ENCODE peak calls at places on chromosome 1, in six cellular contexts. T is activated CD8-positive, alpha-beta memory T cell treated with anti-CD3 and anti-CD28 coated beads, Interleukin-2, amount 50 U/mL, for 4 hours; O is fibroblast of lung; I is H7; G is WTC11; N is neural crest cell. U is an unnamed sample.

GRCh38 chr1:230191079-230191478 is 124.0 kb downstream of the GALNT2 start:
- DNase-seq in T (no peak), O (peak), I (no peak), G (no peak), N (no peak), U (no peak)

GRCh38 chr1:2982615-2983318 is 38.5 kb upstream of the ACTRT2 start:
- DNase-seq in T (peak), O (no peak), I (no peak), G (no peak), N (no peak), U (peak)

GRCh38 chr1:93576346-93576745 is 105.3 kb downstream of the BCAR3 start:
- DNase-seq in T (no peak), O (no peak), I (no peak), G (no peak), N (no peak), U (no peak)

GRCh38 chr1:18542351-18542750 is 61.6 kb downstream of the KLHDC7A start:
- DNase-seq in T (no peak), O (no peak), I (no peak), G (no peak), N (no peak), U (peak)

GRCh38 chr1:75130865-75131592 is 3.2 kb upstream of the LHX8 start:
- DNase-seq in T (no peak), O (no peak), I (peak), G (peak), N (peak), U (no peak)

GRCh38 chr1:53331446-53332187 is 3.7 kb upstream of the LRP8 start:
- DNase-seq in T (peak), O (no peak), I (peak), G (no peak), N (no peak), U (peak)

GRCh38 chr1:39258925-39259244 is 54.4 kb downstream of the MACF1 start:
- DNase-seq in T (no peak), O (no peak), I (no peak), G (no peak), N (no peak), U (no peak)

GRCh38 chr1:93591833-93592635 is 89.6 kb downstream of the BCAR3 start:
- DNase-seq in T (no peak), O (no peak), I (no peak), G (peak), N (no peak), U (no peak)

GRCh38 chr1:41615316-41615715 is 130.8 kb upstream of the EDN2 start:
- DNase-seq in T (no peak), O (no peak), I (no peak), G (no peak), N (no peak), U (no peak)

GRCh38 chr1:34425785-34426184 is 249.1 kb downstream of the C1orf94 start:
- DNase-seq in T (no peak), O (no peak), I (no peak), G (no peak), N (no peak), U (no peak)

GRCh38 chr1:153612111-153612754 is 704 bp downstream of the S100A16 start:
- DNase-seq in T (no peak), O (no peak), I (peak), G (no peak), N (no peak), U (no peak)

GRCh38 chr1:206117151-206117948 is at the start of gene AVPR1B:
- DNase-seq in T (no peak), O (peak), I (peak), G (peak), N (peak), U (peak)

GRCh38 chr1:214573386-214574358 is 22.3 kb upstream of the PTPN14 start:
- DNase-seq in T (no peak), O (no peak), I (no peak), G (no peak), N (no peak), U (no peak)

GRCh38 chr1:176157995-176158394 is 49.1 kb downstream of the COP1 start:
- DNase-seq in T (no peak), O (peak), I (no peak), G (no peak), N (no peak), U (no peak)

GRCh38 chr1:8516278-8516777 is 198.4 kb downstream of the SLC45A1 start:
- DNase-seq in T (no peak), O (no peak), I (no peak), G (no peak), N (no peak), U (no peak)

GRCh38 chr1:198556969-198557368 is 16.5 kb upstream of the ATP6V1G3 start:
- DNase-seq in T (peak), O (no peak), I (no peak), G (no peak), N (no peak), U (no peak)

GRCh38 chr1:115133440-115133839 is 44.1 kb upstream of the TSPAN2 start:
- DNase-seq in T (no peak), O (no peak), I (no peak), G (no peak), N (no peak), U (no peak)

GRCh38 chr1:19505694-19506457 is 20.5 kb upstream of the CAPZB start:
- DNase-seq in T (no peak), O (no peak), I (no peak), G (no peak), N (no peak), U (no peak)

GRCh38 chr1:202189919-202190715 is 3.5 kb upstream of the LGR6 start:
- DNase-seq in T (no peak), O (no peak), I (no peak), G (peak), N (no peak), U (no peak)

GRCh38 chr1:50681931-50682330 is 258.7 kb upstream of the DMRTA2 start:
- DNase-seq in T (no peak), O (no peak), I (no peak), G (no peak), N (no peak), U (no peak)

GRCh38 chr1:24992761-24993211 is 62.7 kb upstream of the RUNX3 start:
- DNase-seq in T (no peak), O (no peak), I (no peak), G (no peak), N (no peak), U (no peak)

GRCh38 chr1:49339043-49339442 is 562.4 kb upstream of the BEND5 start:
- DNase-seq in T (no peak), O (no peak), I (no peak), G (no peak), N (no peak), U (no peak)

GRCh38 chr1:2176615-2177014 is 18.0 kb downstream of the FAAP20 start:
- DNase-seq in T (no peak), O (no peak), I (no peak), G (no peak), N (no peak), U (no peak)

GRCh38 chr1:99482750-99483149 is 163.2 kb upstream of the PALMD start:
- DNase-seq in T (no peak), O (no peak), I (no peak), G (no peak), N (no peak), U (no peak)

GRCh38 chr1:85132078-85132715 is 68.6 kb downstream of the SYDE2 start:
- DNase-seq in T (no peak), O (no peak), I (no peak), G (no peak), N (no peak), U (no peak)

GRCh38 chr1:230127105-230128054 is 60.3 kb downstream of the GALNT2 start:
- DNase-seq in T (peak), O (no peak), I (peak), G (no peak), N (no peak), U (no peak)

GRCh38 chr1:31934706-31935629 is 3.2 kb downstream of the PTP4A2 start:
- DNase-seq in T (peak), O (peak), I (no peak), G (no peak), N (no peak), U (no peak)

GRCh38 chr1:178282949-178283367 is 189.1 kb downstream of the RASAL2 start:
- DNase-seq in T (no peak), O (peak), I (peak), G (no peak), N (no peak), U (no peak)

GRCh38 chr1:161962094-161962887 is 61.4 kb downstream of the OLFML2B start:
- DNase-seq in T (no peak), O (peak), I (no peak), G (no peak), N (no peak), U (no peak)

GRCh38 chr1:118370861-118371260 is 185.8 kb upstream of the SPAG17 start:
- DNase-seq in T (no peak), O (no peak), I (no peak), G (no peak), N (no peak), U (no peak)

GRCh38 chr1:206703647-206704046 is 18.9 kb downstream of the MAPKAPK2 start:
- DNase-seq in T (peak), O (no peak), I (no peak), G (no peak), N (no peak), U (no peak)

GRCh38 chr1:53255031-53255430 is 16.7 kb upstream of the MAGOH start:
- DNase-seq in T (no peak), O (no peak), I (no peak), G (no peak), N (no peak), U (no peak)

GRCh38 chr1:54804471-54805132 is 3.5 kb upstream of the TTC22 start:
- DNase-seq in T (no peak), O (no peak), I (no peak), G (no peak), N (no peak), U (no peak)

GRCh38 chr1:172322219-172323061 is 98.0 kb upstream of the C1orf105 start:
- DNase-seq in T (no peak), O (peak), I (no peak), G (no peak), N (no peak), U (peak)